ENCODE peak calls at places on chromosome 9, in seven cellular contexts. One of them, this sample, is unnamed.

GRCh38 chr9:98658965-98659364 is 49.8 kb downstream of the GABBR2 start:
- DNase-seq in GM18507: no peak
- DNase-seq in AG09309: no peak
- DNase-seq in skeletal muscle cell: peak
- DNase-seq in AG09319: no peak
- DNase-seq in NCI-H460: no peak
- DNase-seq in HT-29: no peak
- DNase-seq in this sample: no peak

GRCh38 chr9:19510907-19511306 is 102.1 kb downstream of the ACER2 start:
- DNase-seq in GM18507: no peak
- DNase-seq in AG09309: no peak
- DNase-seq in skeletal muscle cell: no peak
- DNase-seq in AG09319: no peak
- DNase-seq in NCI-H460: no peak
- DNase-seq in HT-29: no peak
- DNase-seq in this sample: no peak

GRCh38 chr9:1007312-1007711 is 30.9 kb downstream of the DMRT3 start:
- DNase-seq in GM18507: no peak
- DNase-seq in AG09309: no peak
- DNase-seq in skeletal muscle cell: no peak
- DNase-seq in AG09319: no peak
- DNase-seq in NCI-H460: no peak
- DNase-seq in HT-29: no peak
- DNase-seq in this sample: no peak

GRCh38 chr9:8769153-8769552 is 969.6 kb upstream of the DMAC1 start:
- DNase-seq in GM18507: no peak
- DNase-seq in AG09309: no peak
- DNase-seq in skeletal muscle cell: no peak
- DNase-seq in AG09319: no peak
- DNase-seq in NCI-H460: no peak
- DNase-seq in HT-29: no peak
- DNase-seq in this sample: no peak

GRCh38 chr9:128456613-128457061 is 831 bp downstream of the ODF2 start:
- DNase-seq in GM18507: peak
- DNase-seq in AG09309: peak
- DNase-seq in skeletal muscle cell: peak
- DNase-seq in AG09319: peak
- DNase-seq in NCI-H460: peak
- DNase-seq in HT-29: peak
- DNase-seq in this sample: peak

GRCh38 chr9:132008871-132009812 is 70.5 kb downstream of the MED27 start:
- DNase-seq in GM18507: no peak
- DNase-seq in AG09309: no peak
- DNase-seq in skeletal muscle cell: no peak
- DNase-seq in AG09319: no peak
- DNase-seq in NCI-H460: peak
- DNase-seq in HT-29: no peak
- DNase-seq in this sample: no peak

GRCh38 chr9:20620658-20621552 is 1.4 kb downstream of the MLLT3 start:
- DNase-seq in GM18507: no peak
- DNase-seq in AG09309: no peak
- DNase-seq in skeletal muscle cell: no peak
- DNase-seq in AG09319: no peak
- DNase-seq in NCI-H460: no peak
- DNase-seq in HT-29: peak
- DNase-seq in this sample: peak

GRCh38 chr9:89961616-89962341 is 357.0 kb downstream of the GADD45G start:
- DNase-seq in GM18507: no peak
- DNase-seq in AG09309: no peak
- DNase-seq in skeletal muscle cell: no peak
- DNase-seq in AG09319: no peak
- DNase-seq in NCI-H460: no peak
- DNase-seq in HT-29: no peak
- DNase-seq in this sample: no peak

GRCh38 chr9:76810377-76810957 is 46.2 kb downstream of the PCA3 start:
- DNase-seq in GM18507: no peak
- DNase-seq in AG09309: peak
- DNase-seq in skeletal muscle cell: no peak
- DNase-seq in AG09319: peak
- DNase-seq in NCI-H460: peak
- DNase-seq in HT-29: peak
- DNase-seq in this sample: peak

GRCh38 chr9:96505316-96505991 is 55.5 kb downstream of the HABP4 start:
- DNase-seq in GM18507: no peak
- DNase-seq in AG09309: no peak
- DNase-seq in skeletal muscle cell: no peak
- DNase-seq in AG09319: no peak
- DNase-seq in NCI-H460: no peak
- DNase-seq in HT-29: no peak
- DNase-seq in this sample: no peak

GRCh38 chr9:94082956-94083355 is 1.3 kb upstream of the PTPDC1 start:
- DNase-seq in GM18507: no peak
- DNase-seq in AG09309: no peak
- DNase-seq in skeletal muscle cell: no peak
- DNase-seq in AG09319: no peak
- DNase-seq in NCI-H460: no peak
- DNase-seq in HT-29: no peak
- DNase-seq in this sample: no peak

GRCh38 chr9:82553654-82554366 is 509.1 kb downstream of the RASEF start:
- DNase-seq in GM18507: no peak
- DNase-seq in AG09309: no peak
- DNase-seq in skeletal muscle cell: no peak
- DNase-seq in AG09319: no peak
- DNase-seq in NCI-H460: no peak
- DNase-seq in HT-29: no peak
- DNase-seq in this sample: no peak

GRCh38 chr9:107481035-107481434 is 8.5 kb downstream of the KLF4 start:
- DNase-seq in GM18507: no peak
- DNase-seq in AG09309: no peak
- DNase-seq in skeletal muscle cell: no peak
- DNase-seq in AG09319: no peak
- DNase-seq in NCI-H460: no peak
- DNase-seq in HT-29: peak
- DNase-seq in this sample: no peak

GRCh38 chr9:105053209-105053652 is 125.3 kb upstream of the ABCA1 start:
- DNase-seq in GM18507: no peak
- DNase-seq in AG09309: peak
- DNase-seq in skeletal muscle cell: peak
- DNase-seq in AG09319: peak
- DNase-seq in NCI-H460: no peak
- DNase-seq in HT-29: no peak
- DNase-seq in this sample: peak

GRCh38 chr9:124450931-124451661 is 845 bp downstream of the ADGRD2 start:
- DNase-seq in GM18507: no peak
- DNase-seq in AG09309: no peak
- DNase-seq in skeletal muscle cell: no peak
- DNase-seq in AG09319: no peak
- DNase-seq in NCI-H460: no peak
- DNase-seq in HT-29: no peak
- DNase-seq in this sample: peak

GRCh38 chr9:89637787-89638186 is 33.0 kb downstream of the GADD45G start:
- DNase-seq in GM18507: no peak
- DNase-seq in AG09309: no peak
- DNase-seq in skeletal muscle cell: no peak
- DNase-seq in AG09319: no peak
- DNase-seq in NCI-H460: no peak
- DNase-seq in HT-29: no peak
- DNase-seq in this sample: no peak

GRCh38 chr9:113669523-113670115 is 206.1 kb downstream of the RGS3 start:
- DNase-seq in GM18507: no peak
- DNase-seq in AG09309: no peak
- DNase-seq in skeletal muscle cell: no peak
- DNase-seq in AG09319: peak
- DNase-seq in NCI-H460: no peak
- DNase-seq in HT-29: no peak
- DNase-seq in this sample: no peak

GRCh38 chr9:120402741-120403542 is 177.0 kb downstream of the CDK5RAP2 start:
- DNase-seq in GM18507: no peak
- DNase-seq in AG09309: peak
- DNase-seq in skeletal muscle cell: peak
- DNase-seq in AG09319: peak
- DNase-seq in NCI-H460: peak
- DNase-seq in HT-29: no peak
- DNase-seq in this sample: no peak

GRCh38 chr9:20297646-20298084 is 324.6 kb downstream of the MLLT3 start:
- DNase-seq in GM18507: no peak
- DNase-seq in AG09309: peak
- DNase-seq in skeletal muscle cell: peak
- DNase-seq in AG09319: no peak
- DNase-seq in NCI-H460: no peak
- DNase-seq in HT-29: no peak
- DNase-seq in this sample: no peak

GRCh38 chr9:114071197-114071795 is 6.8 kb downstream of the AMBP start:
- DNase-seq in GM18507: no peak
- DNase-seq in AG09309: no peak
- DNase-seq in skeletal muscle cell: no peak
- DNase-seq in AG09319: no peak
- DNase-seq in NCI-H460: no peak
- DNase-seq in HT-29: no peak
- DNase-seq in this sample: no peak

GRCh38 chr9:135992486-135993408 is 31.6 kb upstream of the UBAC1 start:
- DNase-seq in GM18507: no peak
- DNase-seq in AG09309: peak
- DNase-seq in skeletal muscle cell: peak
- DNase-seq in AG09319: peak
- DNase-seq in NCI-H460: peak
- DNase-seq in HT-29: peak
- DNase-seq in this sample: peak

GRCh38 chr9:136902259-136902821 is 16.0 kb downstream of the TRAF2 start:
- DNase-seq in GM18507: peak
- DNase-seq in AG09309: peak
- DNase-seq in skeletal muscle cell: no peak
- DNase-seq in AG09319: peak
- DNase-seq in NCI-H460: no peak
- DNase-seq in HT-29: peak
- DNase-seq in this sample: peak

GRCh38 chr9:32867601-32868204 is 84.4 kb downstream of the TMEM215 start:
- DNase-seq in GM18507: no peak
- DNase-seq in AG09309: no peak
- DNase-seq in skeletal muscle cell: no peak
- DNase-seq in AG09319: no peak
- DNase-seq in NCI-H460: no peak
- DNase-seq in HT-29: no peak
- DNase-seq in this sample: no peak

GRCh38 chr9:71694332-71694731 is 74.0 kb downstream of the CEMIP2 start:
- DNase-seq in GM18507: no peak
- DNase-seq in AG09309: no peak
- DNase-seq in skeletal muscle cell: no peak
- DNase-seq in AG09319: no peak
- DNase-seq in NCI-H460: no peak
- DNase-seq in HT-29: no peak
- DNase-seq in this sample: no peak

GRCh38 chr9:123225374-123225813 is 43.0 kb downstream of the STRBP start:
- DNase-seq in GM18507: peak
- DNase-seq in AG09309: peak
- DNase-seq in skeletal muscle cell: peak
- DNase-seq in AG09319: peak
- DNase-seq in NCI-H460: peak
- DNase-seq in HT-29: peak
- DNase-seq in this sample: peak

GRCh38 chr9:130199605-130200004 is 27.4 kb downstream of the NCS1 start:
- DNase-seq in GM18507: no peak
- DNase-seq in AG09309: no peak
- DNase-seq in skeletal muscle cell: no peak
- DNase-seq in AG09319: no peak
- DNase-seq in NCI-H460: no peak
- DNase-seq in HT-29: no peak
- DNase-seq in this sample: no peak

GRCh38 chr9:131473198-131473885 is 29.4 kb upstream of the POMT1 start:
- DNase-seq in GM18507: no peak
- DNase-seq in AG09309: no peak
- DNase-seq in skeletal muscle cell: no peak
- DNase-seq in AG09319: no peak
- DNase-seq in NCI-H460: no peak
- DNase-seq in HT-29: no peak
- DNase-seq in this sample: no peak

GRCh38 chr9:91047993-91048607 is 246.5 kb downstream of the SYK start:
- DNase-seq in GM18507: no peak
- DNase-seq in AG09309: peak
- DNase-seq in skeletal muscle cell: peak
- DNase-seq in AG09319: peak
- DNase-seq in NCI-H460: no peak
- DNase-seq in HT-29: no peak
- DNase-seq in this sample: no peak

GRCh38 chr9:118009585-118009984 is 305.4 kb downstream of the TLR4 start:
- DNase-seq in GM18507: no peak
- DNase-seq in AG09309: no peak
- DNase-seq in skeletal muscle cell: no peak
- DNase-seq in AG09319: no peak
- DNase-seq in NCI-H460: no peak
- DNase-seq in HT-29: no peak
- DNase-seq in this sample: no peak

GRCh38 chr9:94920439-94920951 is 194.0 kb downstream of the AOPEP start:
- DNase-seq in GM18507: no peak
- DNase-seq in AG09309: no peak
- DNase-seq in skeletal muscle cell: peak
- DNase-seq in AG09319: peak
- DNase-seq in NCI-H460: no peak
- DNase-seq in HT-29: peak
- DNase-seq in this sample: no peak

GRCh38 chr9:7974335-7975005 is 174.9 kb upstream of the DMAC1 start:
- DNase-seq in GM18507: no peak
- DNase-seq in AG09309: no peak
- DNase-seq in skeletal muscle cell: no peak
- DNase-seq in AG09319: no peak
- DNase-seq in NCI-H460: no peak
- DNase-seq in HT-29: no peak
- DNase-seq in this sample: no peak

GRCh38 chr9:114031948-114032688 is 46.0 kb downstream of the AMBP start:
- DNase-seq in GM18507: no peak
- DNase-seq in AG09309: no peak
- DNase-seq in skeletal muscle cell: no peak
- DNase-seq in AG09319: no peak
- DNase-seq in NCI-H460: no peak
- DNase-seq in HT-29: no peak
- DNase-seq in this sample: no peak

GRCh38 chr9:111525056-111525977 is at the start of gene ZNF483:
- DNase-seq in GM18507: peak
- DNase-seq in AG09309: no peak
- DNase-seq in skeletal muscle cell: peak
- DNase-seq in AG09319: peak
- DNase-seq in NCI-H460: peak
- DNase-seq in HT-29: no peak
- DNase-seq in this sample: peak

GRCh38 chr9:79686381-79687130 is 114.8 kb downstream of the TLE4 start:
- DNase-seq in GM18507: no peak
- DNase-seq in AG09309: peak
- DNase-seq in skeletal muscle cell: peak
- DNase-seq in AG09319: peak
- DNase-seq in NCI-H460: no peak
- DNase-seq in HT-29: no peak
- DNase-seq in this sample: no peak

GRCh38 chr9:4583001-4583400 is 79.1 kb upstream of the PLPP6 start:
- DNase-seq in GM18507: no peak
- DNase-seq in AG09309: no peak
- DNase-seq in skeletal muscle cell: no peak
- DNase-seq in AG09319: no peak
- DNase-seq in NCI-H460: no peak
- DNase-seq in HT-29: no peak
- DNase-seq in this sample: no peak

GRCh38 chr9:112884721-112885120 is 6.0 kb downstream of the SLC46A2 start:
- DNase-seq in GM18507: no peak
- DNase-seq in AG09309: no peak
- DNase-seq in skeletal muscle cell: no peak
- DNase-seq in AG09319: no peak
- DNase-seq in NCI-H460: no peak
- DNase-seq in HT-29: no peak
- DNase-seq in this sample: no peak

GRCh38 chr9:106350777-106351176 is 512.2 kb upstream of the ZNF462 start:
- DNase-seq in GM18507: no peak
- DNase-seq in AG09309: no peak
- DNase-seq in skeletal muscle cell: no peak
- DNase-seq in AG09319: no peak
- DNase-seq in NCI-H460: no peak
- DNase-seq in HT-29: no peak
- DNase-seq in this sample: no peak